ENCODE peak calls at places on chromosomes 2 and 18, in five cellular contexts. One of them, this sample, is unnamed. For H3K27me3, the result is how much of the 10 kb centered on the place peaks cover.

GRCh38 chr18:36075862-36076587 is 8.7 kb upstream of the RPRD1A start:
- DNase-seq in sigmoid colon: no peak
- DNase-seq in HepG2: peak
- DNase-seq in ovary: no peak
- DNase-seq in suprapubic skin: no peak
- DNase-seq in this sample: no peak

GRCh38 chr2:15883684-15884083 is 56.7 kb upstream of the MYCN start:
- DNase-seq in sigmoid colon: no peak
- DNase-seq in HepG2: no peak
- DNase-seq in ovary: no peak
- DNase-seq in suprapubic skin: no peak
- DNase-seq in this sample: no peak

GRCh38 chr2:162063899-162064298 is 10.1 kb downstream of the DPP4 start:
- DNase-seq in suprapubic skin: no peak
- DNase-seq in HepG2: no peak
- DNase-seq in ovary: no peak
- DNase-seq in sigmoid colon: no peak
- DNase-seq in this sample: peak

GRCh38 chr2:120939595-120940318 is 204.1 kb downstream of the GLI2 start:
- DNase-seq in ovary: no peak
- DNase-seq in suprapubic skin: no peak
- DNase-seq in sigmoid colon: no peak
- DNase-seq in HepG2: no peak
- DNase-seq in this sample: no peak

GRCh38 chr18:76131738-76132137 is 363.3 kb downstream of the ZNF516 start:
- DNase-seq in ovary: no peak
- DNase-seq in suprapubic skin: no peak
- DNase-seq in sigmoid colon: no peak
- DNase-seq in HepG2: no peak
- DNase-seq in this sample: peak

GRCh38 chr2:226828164-226828563 is 7.7 kb upstream of the RHBDD1 start:
- DNase-seq in sigmoid colon: no peak
- DNase-seq in HepG2: no peak
- DNase-seq in ovary: no peak
- DNase-seq in suprapubic skin: no peak
- DNase-seq in this sample: no peak

GRCh38 chr2:102442967-102443828 is 20.2 kb downstream of the IL18RAP start:
- DNase-seq in sigmoid colon: no peak
- DNase-seq in ovary: no peak
- DNase-seq in HepG2: peak
- DNase-seq in suprapubic skin: no peak
- DNase-seq in this sample: peak

GRCh38 chr2:150885774-150886386 is 375.8 kb downstream of the RBM43 start:
- DNase-seq in sigmoid colon: no peak
- DNase-seq in ovary: no peak
- DNase-seq in suprapubic skin: no peak
- DNase-seq in HepG2: no peak
- DNase-seq in this sample: no peak

GRCh38 chr2:10097352-10098148 is 17.3 kb upstream of the CYS1 start:
- DNase-seq in sigmoid colon: peak
- DNase-seq in suprapubic skin: peak
- DNase-seq in ovary: peak
- DNase-seq in HepG2: peak
- DNase-seq in this sample: no peak

GRCh38 chr2:127951031-127951430 is 65.3 kb upstream of the AMMECR1L start:
- DNase-seq in sigmoid colon: no peak
- DNase-seq in suprapubic skin: no peak
- DNase-seq in HepG2: no peak
- DNase-seq in ovary: no peak
- DNase-seq in this sample: no peak

GRCh38 chr18:4352746-4353522 is 102.2 kb downstream of the DLGAP1 start:
- DNase-seq in suprapubic skin: no peak
- DNase-seq in sigmoid colon: no peak
- DNase-seq in HepG2: no peak
- DNase-seq in ovary: no peak
- DNase-seq in this sample: no peak

GRCh38 chr2:130241041-130241707 is 42.9 kb upstream of the TUBA3E start:
- DNase-seq in sigmoid colon: no peak
- DNase-seq in ovary: no peak
- DNase-seq in suprapubic skin: no peak
- DNase-seq in HepG2: peak
- DNase-seq in this sample: peak

GRCh38 chr18:45212186-45213039 is 402.9 kb upstream of the SLC14A2 start:
- DNase-seq in suprapubic skin: peak
- DNase-seq in HepG2: peak
- DNase-seq in sigmoid colon: peak
- DNase-seq in ovary: peak
- DNase-seq in this sample: no peak

GRCh38 chr2:12251121-12251520 is 465.6 kb upstream of the TRIB2 start:
- DNase-seq in HepG2: no peak
- DNase-seq in sigmoid colon: no peak
- DNase-seq in ovary: no peak
- DNase-seq in suprapubic skin: no peak
- DNase-seq in this sample: no peak

GRCh38 chr2:62437785-62438184 is 68.2 kb downstream of the TMEM17 start:
- DNase-seq in suprapubic skin: no peak
- DNase-seq in sigmoid colon: no peak
- DNase-seq in HepG2: no peak
- DNase-seq in ovary: no peak
- DNase-seq in this sample: no peak

GRCh38 chr18:41687138-41687537 is 267.9 kb upstream of the PIK3C3 start:
- DNase-seq in suprapubic skin: no peak
- DNase-seq in HepG2: no peak
- DNase-seq in sigmoid colon: no peak
- DNase-seq in ovary: no peak
- DNase-seq in this sample: no peak

GRCh38 chr18:59967878-59968277 is 68.1 kb downstream of the PMAIP1 start:
- DNase-seq in sigmoid colon: no peak
- DNase-seq in HepG2: no peak
- DNase-seq in ovary: no peak
- DNase-seq in suprapubic skin: no peak
- DNase-seq in this sample: no peak

GRCh38 chr18:31918733-31919132 is 24.2 kb downstream of the TRAPPC8 start:
- DNase-seq in ovary: no peak
- DNase-seq in HepG2: no peak
- DNase-seq in sigmoid colon: no peak
- DNase-seq in suprapubic skin: no peak
- DNase-seq in this sample: no peak

GRCh38 chr2:89829828-89830227 is 1138.4 kb downstream of the RPIA start:
- DNase-seq in suprapubic skin: no peak
- DNase-seq in ovary: no peak
- DNase-seq in sigmoid colon: no peak
- DNase-seq in HepG2: no peak
- DNase-seq in this sample: peak

GRCh38 chr2:212863185-212863588 is 288.2 kb downstream of the IKZF2 start:
- DNase-seq in ovary: no peak
- DNase-seq in HepG2: peak
- DNase-seq in sigmoid colon: no peak
- DNase-seq in suprapubic skin: no peak
- DNase-seq in this sample: no peak

GRCh38 chr2:84969511-84970265 is 1.3 kb upstream of the KCMF1 start:
- DNase-seq in ovary: no peak
- DNase-seq in sigmoid colon: peak
- DNase-seq in suprapubic skin: no peak
- DNase-seq in HepG2: no peak
- DNase-seq in this sample: no peak

GRCh38 chr2:10163498-10164486 is 41.3 kb downstream of the RRM2 start:
- DNase-seq in suprapubic skin: no peak
- DNase-seq in sigmoid colon: no peak
- DNase-seq in HepG2: no peak
- DNase-seq in ovary: no peak
- DNase-seq in this sample: no peak

GRCh38 chr18:50155406-50155805 is 39.5 kb downstream of the MYO5B start:
- DNase-seq in HepG2: no peak
- DNase-seq in suprapubic skin: no peak
- DNase-seq in ovary: no peak
- DNase-seq in sigmoid colon: no peak
- DNase-seq in this sample: no peak

GRCh38 chr2:196137271-196137670 is 34.1 kb downstream of the STK17B start:
- DNase-seq in HepG2: no peak
- DNase-seq in suprapubic skin: no peak
- DNase-seq in sigmoid colon: no peak
- DNase-seq in ovary: no peak
- DNase-seq in this sample: no peak

GRCh38 chr2:241863021-241863954 is 4.6 kb upstream of the PDCD1 start:
- DNase-seq in sigmoid colon: peak
- DNase-seq in HepG2: no peak
- DNase-seq in ovary: peak
- DNase-seq in suprapubic skin: no peak
- DNase-seq in this sample: no peak

GRCh38 chr2:95057535-95058453 is 32.3 kb downstream of the MAL start:
- DNase-seq in HepG2: peak
- DNase-seq in suprapubic skin: peak
- DNase-seq in ovary: no peak
- DNase-seq in sigmoid colon: peak
- DNase-seq in this sample: no peak

GRCh38 chr2:208373460-208374089 is 33.0 kb upstream of the PTH2R start:
- DNase-seq in suprapubic skin: no peak
- DNase-seq in sigmoid colon: no peak
- DNase-seq in HepG2: peak
- DNase-seq in ovary: no peak
- DNase-seq in this sample: no peak

GRCh38 chr2:221552282-221552681 is 19.8 kb downstream of the EPHA4 start:
- DNase-seq in suprapubic skin: no peak
- DNase-seq in ovary: no peak
- DNase-seq in sigmoid colon: no peak
- DNase-seq in HepG2: no peak
- DNase-seq in this sample: no peak

GRCh38 chr2:207227062-207227748 is 61.5 kb upstream of the KLF7 start:
- DNase-seq in ovary: peak
- DNase-seq in HepG2: no peak
- DNase-seq in sigmoid colon: peak
- DNase-seq in suprapubic skin: no peak
- DNase-seq in this sample: peak

GRCh38 chr2:29295843-29296242 is 180.6 kb downstream of the CLIP4 start:
- DNase-seq in suprapubic skin: no peak
- DNase-seq in ovary: no peak
- DNase-seq in sigmoid colon: no peak
- DNase-seq in HepG2: no peak
- DNase-seq in this sample: no peak

GRCh38 chr2:201129044-201129505 is 13.1 kb downstream of the CFLAR start:
- DNase-seq in HepG2: peak
- DNase-seq in suprapubic skin: no peak
- DNase-seq in sigmoid colon: no peak
- DNase-seq in ovary: no peak
- DNase-seq in this sample: no peak

GRCh38 chr2:137968477-137969417 is 4.5 kb downstream of the HNMT start:
- DNase-seq in suprapubic skin: no peak
- DNase-seq in ovary: no peak
- DNase-seq in sigmoid colon: no peak
- DNase-seq in HepG2: peak
- DNase-seq in this sample: no peak

GRCh38 chr2:110718990-110719389 is 13.4 kb upstream of the ACOXL start:
- DNase-seq in HepG2: no peak
- DNase-seq in ovary: no peak
- DNase-seq in sigmoid colon: no peak
- DNase-seq in suprapubic skin: no peak
- DNase-seq in this sample: no peak
- H3K27me3 ChIP-seq in HepG2: under half
- H3K27me3 ChIP-seq in ovary: under half
- H3K27me3 ChIP-seq in sigmoid colon: under half
- H3K27me3 ChIP-seq in suprapubic skin: under half
- H3K27me3 ChIP-seq in this sample: under half

DNA sequence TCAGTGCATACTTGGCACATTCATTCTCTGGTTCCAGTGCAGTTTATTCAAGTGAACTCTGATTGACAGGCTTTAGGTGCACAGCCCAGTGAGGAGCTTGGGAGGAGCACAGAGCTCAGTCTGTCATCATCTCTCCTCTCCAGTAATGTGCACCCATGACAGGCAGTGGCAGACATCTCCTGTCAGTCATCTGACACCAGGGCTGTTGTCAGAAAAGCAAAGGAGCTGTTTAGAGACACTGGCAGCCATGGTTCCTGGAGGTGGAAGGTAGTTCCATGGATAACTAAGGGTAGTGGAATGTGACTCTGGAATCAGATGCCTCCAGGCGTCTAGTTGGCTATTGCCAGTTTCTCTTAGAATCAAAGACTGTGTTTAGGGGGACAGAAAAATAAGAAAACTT is 308.8 kb downstream of the DCDC2C start:
- DNase-seq in suprapubic skin: no peak
- DNase-seq in HepG2: no peak
- DNase-seq in ovary: no peak
- DNase-seq in sigmoid colon: no peak
- DNase-seq in this sample: peak
- TF ChIP-seq EP300 in suprapubic skin: no peak
- TF ChIP-seq EP300 in HepG2: no peak
- TF ChIP-seq EP300 in ovary: no peak
- TF ChIP-seq EP300 in sigmoid colon: no peak
- TF ChIP-seq EP300 in this sample: no peak

GRCh38 chr2:197453914-197454398 is 604 bp downstream of the COQ10B start:
- DNase-seq in ovary: no peak
- DNase-seq in HepG2: peak
- DNase-seq in sigmoid colon: peak
- DNase-seq in suprapubic skin: peak
- DNase-seq in this sample: peak

GRCh38 chr2:197452754-197453122 is 614 bp upstream of the COQ10B start:
- DNase-seq in sigmoid colon: no peak
- DNase-seq in suprapubic skin: no peak
- DNase-seq in ovary: no peak
- DNase-seq in HepG2: no peak
- DNase-seq in this sample: no peak

GRCh38 chr2:197455428-197455827 is 2.1 kb downstream of the COQ10B start:
- DNase-seq in ovary: no peak
- DNase-seq in suprapubic skin: no peak
- DNase-seq in HepG2: no peak
- DNase-seq in sigmoid colon: no peak
- DNase-seq in this sample: no peak

GRCh38 chr2:197453123-197453913 is at the start of gene COQ10B:
- DNase-seq in sigmoid colon: peak
- DNase-seq in ovary: peak
- DNase-seq in HepG2: peak
- DNase-seq in suprapubic skin: peak
- DNase-seq in this sample: peak

GRCh38 chr2:197454923-197455322 is 1.6 kb downstream of the COQ10B start:
- DNase-seq in HepG2: no peak
- DNase-seq in ovary: no peak
- DNase-seq in suprapubic skin: no peak
- DNase-seq in sigmoid colon: no peak
- DNase-seq in this sample: no peak
- H3K4me3 ChIP-seq in HepG2: peak
- H3K4me3 ChIP-seq in ovary: peak
- H3K4me3 ChIP-seq in suprapubic skin: peak
- H3K4me3 ChIP-seq in sigmoid colon: peak
- H3K4me3 ChIP-seq in this sample: peak

GRCh38 chr2:174340400-174341300 is 5.9 kb downstream of the SP9 start:
- DNase-seq in suprapubic skin: peak
- DNase-seq in sigmoid colon: no peak
- DNase-seq in HepG2: peak
- DNase-seq in ovary: no peak
- DNase-seq in this sample: no peak
- H3K27me3 ChIP-seq in suprapubic skin: half or more
- H3K27me3 ChIP-seq in sigmoid colon: half or more
- H3K27me3 ChIP-seq in HepG2: under half
- H3K27me3 ChIP-seq in ovary: under half
- H3K27me3 ChIP-seq in this sample: half or more

GRCh38 chr2:55109219-55109891 is 59.1 kb upstream of the RTN4 start:
- DNase-seq in sigmoid colon: no peak
- DNase-seq in ovary: no peak
- DNase-seq in HepG2: peak
- DNase-seq in suprapubic skin: no peak
- DNase-seq in this sample: no peak
- TF ChIP-seq EP300 in sigmoid colon: no peak
- TF ChIP-seq EP300 in ovary: no peak
- TF ChIP-seq EP300 in HepG2: peak
- TF ChIP-seq EP300 in suprapubic skin: no peak
- TF ChIP-seq EP300 in this sample: no peak

GRCh38 chr18:77205769-77206168 is 43.9 kb upstream of the GALR1 start:
- DNase-seq in suprapubic skin: no peak
- DNase-seq in sigmoid colon: no peak
- DNase-seq in ovary: no peak
- DNase-seq in HepG2: no peak
- DNase-seq in this sample: no peak
- H3K4me3 ChIP-seq in suprapubic skin: no peak
- H3K4me3 ChIP-seq in sigmoid colon: no peak
- H3K4me3 ChIP-seq in ovary: no peak
- H3K4me3 ChIP-seq in HepG2: no peak
- H3K4me3 ChIP-seq in this sample: no peak